ENCODE peak calls at places on chromosomes 7 and 10, in seven cellular contexts. J is Peyer's patch, S is hepatocyte, H is pancreas, T is tibial artery, Y is DND-41, A is astrocyte of the cerebellum. I is an unnamed sample.

GRCh38 chr10:110841767-110842267 is 29.9 kb upstream of the PDCD4 start:
- DNase-seq in H (peak), T (no peak), S (no peak), Y (no peak), J (peak), A (no peak), I (no peak)

GRCh38 chr10:21989453-21990154 is 13.9 kb downstream of the DNAJC1 start:
- DNase-seq in Y (peak), T (peak), H (peak), S (peak), A (peak), J (no peak), I (no peak)

GRCh38 chr7:45024126-45024744 is 24.2 kb downstream of the CCM2 start:
- DNase-seq in S (no peak), A (no peak), H (no peak), T (no peak), Y (no peak), J (no peak), I (no peak)

GRCh38 chr10:27100800-27101347 is 580 bp upstream of the ANKRD26 start:
- DNase-seq in Y (peak), S (no peak), J (no peak), A (no peak), T (no peak), H (no peak), I (no peak)

GRCh38 chr10:79342295-79342761 is 4.9 kb upstream of the PPIF start:
- DNase-seq in A (no peak), J (no peak), H (no peak), Y (no peak), S (no peak), T (no peak), I (no peak)

GRCh38 chr10:30775779-30776591 is 146.4 kb upstream of the LYZL2 start:
- DNase-seq in H (no peak), A (peak), Y (no peak), T (no peak), S (no peak), J (no peak), I (no peak)

GRCh38 chr7:2074694-2075093 is 158.1 kb downstream of the MAD1L1 start:
- DNase-seq in Y (peak), H (no peak), S (no peak), T (no peak), J (no peak), A (no peak), I (no peak)

GRCh38 chr7:43039346-43039745 is 73.1 kb upstream of the HECW1 start:
- DNase-seq in H (no peak), A (no peak), T (no peak), S (no peak), J (no peak), Y (no peak), I (no peak)

GRCh38 chr7:2734084-2734601 is 46.1 kb downstream of the AMZ1 start:
- DNase-seq in J (peak), Y (peak), T (no peak), A (no peak), S (no peak), H (no peak), I (no peak)

GRCh38 chr7:64755881-64756280 is 38.3 kb upstream of the ZNF138 start:
- DNase-seq in S (no peak), T (no peak), A (no peak), Y (no peak), J (no peak), H (no peak), I (no peak)

GRCh38 chr10:11515596-11516418 is 95.6 kb downstream of the USP6NL start:
- DNase-seq in A (peak), H (peak), J (peak), Y (peak), S (peak), T (peak), I (no peak)

GRCh38 chr7:12674861-12675260 is 12.6 kb upstream of the ARL4A start:
- DNase-seq in H (peak), J (no peak), Y (no peak), A (no peak), T (no peak), S (peak), I (no peak)

GRCh38 chr7:41085244-41085643 is 617.6 kb downstream of the INHBA start:
- DNase-seq in J (no peak), T (no peak), Y (no peak), H (no peak), S (no peak), A (peak), I (no peak)

GRCh38 chr10:110368002-110368401 is 63.3 kb upstream of the SMNDC1 start:
- DNase-seq in J (no peak), S (peak), Y (no peak), T (no peak), H (no peak), A (no peak), I (no peak)

GRCh38 chr10:71077796-71078453 is 134.4 kb upstream of the UNC5B start:
- DNase-seq in A (no peak), H (no peak), T (peak), Y (no peak), J (no peak), S (no peak), I (no peak)

GRCh38 chr10:6221971-6222751 is 19.4 kb downstream of the PFKFB3 start:
- DNase-seq in T (no peak), J (no peak), Y (no peak), S (no peak), A (no peak), H (no peak), I (no peak)

GRCh38 chr10:51964630-51965029 is 265.2 kb upstream of the CSTF2T start:
- DNase-seq in S (no peak), Y (no peak), T (no peak), H (no peak), J (no peak), A (no peak), I (no peak)

GRCh38 chr7:135834262-135834661 is 85.6 kb upstream of the FAM180A start:
- DNase-seq in A (no peak), Y (peak), H (no peak), T (no peak), S (no peak), J (no peak), I (no peak)

GRCh38 chr7:42614636-42615035 is 297.2 kb downstream of the C7orf25 start:
- DNase-seq in S (no peak), H (no peak), A (no peak), T (no peak), Y (no peak), J (no peak), I (no peak)

GRCh38 chr7:23347682-23348180 is 48.6 kb downstream of the MALSU1 start:
- DNase-seq in J (no peak), Y (no peak), H (no peak), A (peak), S (no peak), T (no peak), I (peak)

GRCh38 chr7:158044156-158044823 is 543.3 kb downstream of the PTPRN2 start:
- DNase-seq in J (no peak), Y (no peak), S (no peak), T (no peak), A (no peak), H (no peak), I (no peak)

GRCh38 chr10:71972746-71973695 is 8.8 kb downstream of the CHST3 start:
- DNase-seq in H (no peak), J (no peak), A (no peak), T (no peak), Y (no peak), S (no peak), I (no peak)

GRCh38 chr7:45683556-45684148 is 109.5 kb downstream of the ADCY1 start:
- DNase-seq in H (no peak), T (no peak), Y (no peak), A (no peak), S (no peak), J (no peak), I (no peak)

GRCh38 chr7:38294926-38295325 is 21.5 kb upstream of the TARP start:
- DNase-seq in T (no peak), J (no peak), Y (no peak), S (no peak), A (no peak), H (no peak), I (no peak)

GRCh38 chr10:62084434-62084833 is 182.9 kb downstream of the ARID5B start:
- DNase-seq in J (no peak), A (no peak), T (no peak), Y (no peak), S (no peak), H (no peak), I (no peak)

GRCh38 chr7:40839881-40840280 is 705.1 kb downstream of the SUGCT start:
- DNase-seq in T (no peak), Y (no peak), A (no peak), H (no peak), J (no peak), S (no peak), I (no peak)

GRCh38 chr10:20743142-20743541 is 154.0 kb downstream of the NEBL start:
- DNase-seq in T (no peak), S (no peak), J (no peak), Y (no peak), H (no peak), A (no peak), I (no peak)

GRCh38 chr10:44390585-44391072 is 5.7 kb upstream of the CXCL12 start:
- DNase-seq in Y (no peak), T (no peak), A (no peak), H (no peak), J (no peak), S (no peak), I (no peak)

GRCh38 chr7:9557853-9558252 is 1124.4 kb downstream of the NXPH1 start:
- DNase-seq in J (no peak), A (no peak), T (no peak), H (no peak), S (no peak), Y (no peak), I (no peak)

GRCh38 chr7:137992042-137992737 is 9.7 kb downstream of the CREB3L2 start:
- DNase-seq in H (no peak), A (no peak), S (peak), J (peak), Y (no peak), T (no peak), I (no peak)

GRCh38 chr7:128453836-128454804 is 1.6 kb upstream of the HILPDA start:
- DNase-seq in A (peak), Y (no peak), T (peak), S (peak), J (peak), H (peak), I (peak)

GRCh38 chr10:14008648-14009072 is 322.1 kb downstream of the FRMD4A start:
- DNase-seq in J (no peak), S (no peak), A (no peak), T (no peak), Y (no peak), H (no peak), I (no peak)

GRCh38 chr10:42987121-42987541 is 89.7 kb upstream of the RET start:
- DNase-seq in T (no peak), J (no peak), Y (no peak), H (no peak), A (no peak), S (no peak), I (no peak)

GRCh38 chr7:143288836-143289235 is 685 bp downstream of the CASP2 start:
- DNase-seq in J (no peak), H (no peak), S (no peak), A (no peak), Y (no peak), T (no peak), I (no peak)

GRCh38 chr10:124649209-124649608 is 95.0 kb downstream of the FAM53B start:
- DNase-seq in S (no peak), Y (peak), H (no peak), J (no peak), T (peak), A (no peak), I (no peak)

GRCh38 chr10:100969175-100970075 is at the start of gene SEMA4G:
- DNase-seq in S (peak), T (no peak), J (peak), A (no peak), Y (peak), H (peak), I (no peak)

GRCh38 chr10:126350216-126350992 is 37.9 kb downstream of the ADAM12 start:
- DNase-seq in T (no peak), Y (no peak), A (peak), J (no peak), H (peak), S (no peak), I (peak)

GRCh38 chr7:35969055-35969454 is 168.2 kb downstream of the SEPTIN7 start:
- DNase-seq in T (no peak), A (no peak), S (no peak), H (no peak), J (no peak), Y (no peak), I (no peak)

DNA sequence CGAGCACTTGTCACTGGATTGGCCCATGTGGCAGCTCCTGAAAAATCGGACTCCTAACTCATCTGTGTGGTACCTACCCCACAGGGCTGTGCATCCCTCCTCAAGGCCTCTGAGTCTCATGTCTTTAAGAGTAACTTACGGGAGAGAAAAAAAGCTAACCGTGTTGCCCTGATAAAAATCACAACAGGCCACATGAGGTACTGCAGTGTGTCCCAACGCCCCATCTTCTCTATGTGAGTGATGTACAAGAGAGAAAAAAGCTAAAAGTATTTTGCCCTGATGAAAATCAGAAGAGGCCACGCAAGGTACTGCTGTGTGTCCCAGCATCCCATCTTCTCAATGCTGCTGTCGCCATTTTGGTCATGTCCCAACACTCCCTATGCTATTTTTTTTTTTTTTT is 41.2 kb upstream of the ADRB1 start:
- DNase-seq in Y (no peak), J (no peak), S (no peak), A (no peak), H (no peak), T (no peak), I (no peak)
- TF ChIP-seq CTCF in Y (peak), J (no peak), S (no peak), A (no peak), H (peak), T (no peak), I (no peak)

GRCh38 chr10:3197354-3198003 is 24.9 kb upstream of the PITRM1 start:
- DNase-seq in A (peak), T (peak), S (peak), H (peak), J (peak), Y (peak), I (peak)
- H3K4me3 ChIP-seq in A (peak), T (peak), S (no peak), H (no peak), J (peak), Y (peak), I (peak)

DNA sequence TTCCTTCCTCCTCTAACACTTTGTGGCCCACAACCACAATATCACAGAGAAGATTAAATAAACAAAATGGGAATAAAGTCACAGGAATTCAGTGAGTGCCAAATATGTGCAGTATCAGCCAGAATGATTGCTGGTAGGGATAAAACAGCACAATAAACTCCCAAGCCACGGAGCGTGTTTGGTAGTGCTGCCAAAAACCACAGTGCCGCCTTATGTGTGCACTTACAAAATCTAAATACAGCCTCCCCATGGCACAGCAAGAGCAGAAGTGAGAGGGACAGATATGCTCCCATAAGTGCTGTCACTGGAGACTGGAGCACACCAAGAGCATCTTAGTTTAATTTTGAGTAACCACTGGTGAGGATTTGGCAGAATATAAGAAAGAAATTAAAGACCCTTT is 155.9 kb downstream of the POM121L12 start:
- DNase-seq in J (no peak), T (no peak), S (no peak), Y (no peak), A (no peak), H (no peak), I (no peak)
- TF ChIP-seq CTCF in J (no peak), T (no peak), S (no peak), Y (no peak), A (no peak), H (no peak), I (no peak)

GRCh38 chr7:95485749-95486148 is at the start of gene ASB4:
- DNase-seq in T (no peak), H (no peak), S (no peak), A (no peak), J (no peak), Y (no peak), I (no peak)
- H3K4me3 ChIP-seq in T (no peak), H (no peak), S (no peak), A (no peak), J (no peak), Y (no peak), I (no peak)

GRCh38 chr10:83564889-83565588 is 574.3 kb upstream of the GHITM start:
- DNase-seq in H (no peak), A (no peak), T (no peak), J (no peak), S (no peak), Y (no peak), I (no peak)
- TF ChIP-seq CTCF in H (no peak), A (no peak), T (no peak), J (no peak), S (no peak), Y (no peak), I (no peak)

GRCh38 chr7:147432068-147432467 is 1158.5 kb upstream of the C7orf33 start:
- DNase-seq in Y (no peak), S (peak), A (no peak), T (no peak), J (no peak), H (no peak), I (peak)
- H3K4me3 ChIP-seq in Y (no peak), S (no peak), A (no peak), T (no peak), J (no peak), H (no peak), I (no peak)